ENCODE peak calls at places on chromosomes 13 and 19, in seven cellular contexts. B, E, Z, X, A, D and O are unnamed samples.

GRCh38 chr13:114082849-114083645 is 49.4 kb downstream of the RASA3 start:
- DNase-seq in B (no peak), E (no peak), Z (no peak), X (no peak), A (no peak), D (no peak), O (no peak)

GRCh38 chr19:51440052-51440451 is 18.2 kb downstream of the SIGLEC8 start:
- DNase-seq in B (no peak), E (no peak), Z (no peak), X (no peak), A (no peak), D (no peak), O (no peak)

GRCh38 chr19:11410682-11411081 is 8.4 kb downstream of the RGL3 start:
- DNase-seq in B (peak; percentile 37), E (peak; percentile 87), Z (no peak), X (no peak), A (no peak), D (no peak), O (peak; percentile 60)

GRCh38 chr19:38375748-38376147 is 1.4 kb downstream of the PSMD8 start:
- DNase-seq in B (peak; percentile 20), E (no peak), Z (no peak), X (peak; percentile 73), A (no peak), D (no peak), O (no peak)

GRCh38 chr13:46057251-46058015 is 4.9 kb upstream of the ZC3H13 start:
- DNase-seq in B (peak; percentile 18), E (peak; percentile 25), Z (no peak), X (peak; percentile 8), A (no peak), D (no peak), O (no peak)

GRCh38 chr19:6100284-6100915 is 9.9 kb downstream of the RFX2 start:
- DNase-seq in B (no peak), E (no peak), Z (no peak), X (peak; percentile 28), A (no peak), D (no peak), O (no peak)

GRCh38 chr19:12090807-12091206 is 26.3 kb downstream of the ZNF844 start:
- DNase-seq in B (peak; percentile 53), E (peak; percentile 66), Z (peak; percentile 83), X (peak; percentile 53), A (peak; percentile 58), D (peak; percentile 46), O (peak; percentile 49)

GRCh38 chr13:112160558-112160957 is 93.6 kb downstream of the SOX1 start:
- DNase-seq in B (no peak), E (no peak), Z (no peak), X (no peak), A (no peak), D (no peak), O (no peak)

GRCh38 chr19:29836409-29836825 is 24.6 kb downstream of the CCNE1 start:
- DNase-seq in B (no peak), E (no peak), Z (no peak), X (no peak), A (no peak), D (no peak), O (no peak)

GRCh38 chr19:17052439-17052838 is 22.8 kb downstream of the HAUS8 start:
- DNase-seq in B (peak; percentile 59), E (peak; percentile 70), Z (peak; percentile 67), X (peak; percentile 63), A (peak; percentile 58), D (no peak), O (peak; percentile 76)

GRCh38 chr13:32791545-32792172 is 205.4 kb downstream of the PDS5B start:
- DNase-seq in B (peak; percentile 35), E (no peak), Z (no peak), X (peak; percentile 15), A (no peak), D (no peak), O (no peak)

GRCh38 chr19:53328967-53329366 is 4.6 kb upstream of the ZNF845 start:
- DNase-seq in B (peak; percentile 4), E (no peak), Z (no peak), X (no peak), A (peak; percentile 48), D (no peak), O (no peak)

GRCh38 chr19:47691782-47692181 is 21.4 kb upstream of the EHD2 start:
- DNase-seq in B (no peak), E (no peak), Z (no peak), X (no peak), A (no peak), D (no peak), O (no peak)

GRCh38 chr13:80363890-80364503 is 23.1 kb upstream of the SPRY2 start:
- DNase-seq in B (peak; percentile 49), E (peak; percentile 30), Z (no peak), X (peak; percentile 48), A (no peak), D (no peak), O (no peak)

GRCh38 chr13:58960909-58961308 is 1202.8 kb downstream of the DIAPH3 start:
- DNase-seq in B (peak; percentile 2), E (peak; percentile 46), Z (no peak), X (peak; percentile 56), A (no peak), D (no peak), O (peak; percentile 5)

GRCh38 chr13:94121686-94122085 is 357.8 kb downstream of the DCT start:
- DNase-seq in B (peak; percentile 86), E (no peak), Z (no peak), X (peak; percentile 58), A (no peak), D (no peak), O (no peak)

GRCh38 chr19:57682226-57682766 is 519 bp downstream of the ZNF551 start:
- DNase-seq in B (no peak), E (no peak), Z (no peak), X (no peak), A (no peak), D (no peak), O (no peak)

GRCh38 chr19:11168568-11168967 is 13.0 kb upstream of the SPC24 start:
- DNase-seq in B (peak; percentile 97), E (no peak), Z (no peak), X (peak; percentile 96), A (no peak), D (no peak), O (peak; percentile 82)

GRCh38 chr13:46166947-46167610 is 14.9 kb downstream of the LCP1 start:
- DNase-seq in B (no peak), E (peak; percentile 29), Z (no peak), X (no peak), A (no peak), D (no peak), O (no peak)

GRCh38 chr13:40180776-40181175 is 485.7 kb downstream of the FOXO1 start:
- DNase-seq in B (no peak), E (no peak), Z (no peak), X (no peak), A (no peak), D (no peak), O (peak; percentile 47)

GRCh38 chr19:8017808-8018207 is 12.4 kb upstream of the ELAVL1 start:
- DNase-seq in B (no peak), E (no peak), Z (no peak), X (no peak), A (no peak), D (no peak), O (peak; percentile 77)

GRCh38 chr19:47122359-47123335 is 8.0 kb upstream of the SAE1 start:
- DNase-seq in B (peak; percentile 83), E (no peak), Z (no peak), X (peak; percentile 76), A (no peak), D (no peak), O (peak; percentile 65)

GRCh38 chr13:111342716-111343115 is 22.3 kb downstream of the TEX29 start:
- DNase-seq in B (no peak), E (no peak), Z (no peak), X (no peak), A (peak; percentile 12), D (no peak), O (no peak)

GRCh38 chr13:90302113-90302512 is 1045.4 kb upstream of the MIR17HG start:
- DNase-seq in B (peak; percentile 10), E (no peak), Z (no peak), X (peak; percentile 23), A (no peak), D (no peak), O (no peak)

GRCh38 chr19:38190061-38190460 is 34.0 kb downstream of the DPF1 start:
- DNase-seq in B (no peak), E (no peak), Z (no peak), X (no peak), A (no peak), D (no peak), O (no peak)

GRCh38 chr19:41376241-41376997 is at the start of gene TMEM91:
- DNase-seq in B (no peak), E (peak; percentile 63), Z (peak; percentile 85), X (peak; percentile 64), A (peak; percentile 69), D (no peak), O (no peak)

GRCh38 chr13:50222569-50223332 is 207.5 kb downstream of the KCNRG start:
- DNase-seq in B (peak; percentile 68), E (no peak), Z (no peak), X (peak; percentile 62), A (no peak), D (no peak), O (peak; percentile 50)

GRCh38 chr13:101835920-101836319 is 383.4 kb downstream of the ITGBL1 start:
- DNase-seq in B (no peak), E (no peak), Z (no peak), X (no peak), A (no peak), D (no peak), O (no peak)
- H3K23ac ChIP-seq in B (no peak overlapping the region), E (no peak overlapping the region), Z (no peak overlapping the region), X (no peak overlapping the region), A (no peak overlapping the region), D (no peak overlapping the region), O (no peak overlapping the region)

GRCh38 chr19:14056069-14056666 is 5.7 kb downstream of the PALM3 start:
- DNase-seq in B (no peak), E (no peak), Z (no peak), X (no peak), A (no peak), D (no peak), O (no peak)
- H3K4me1 ChIP-seq in B (peaks cover 1% of the 10 kb centered on the region), E (peaks cover 2% of the 10 kb centered on the region), Z (peaks cover 8% of the 10 kb centered on the region), X (peaks cover 14% of the 10 kb centered on the region), A (no peaks in the 10 kb centered on the region), D (peaks cover 3% of the 10 kb centered on the region), O (no peaks in the 10 kb centered on the region)

GRCh38 chr19:43124360-43124759 is 41.9 kb upstream of the PSG2 start:
- DNase-seq in B (no peak), E (no peak), Z (no peak), X (no peak), A (no peak), D (no peak), O (peak; percentile 29)

GRCh38 chr19:43132696-43133095 is 50.2 kb upstream of the PSG2 start:
- DNase-seq in B (peak; percentile 59), E (no peak), Z (no peak), X (no peak), A (no peak), D (no peak), O (no peak)

DNA sequence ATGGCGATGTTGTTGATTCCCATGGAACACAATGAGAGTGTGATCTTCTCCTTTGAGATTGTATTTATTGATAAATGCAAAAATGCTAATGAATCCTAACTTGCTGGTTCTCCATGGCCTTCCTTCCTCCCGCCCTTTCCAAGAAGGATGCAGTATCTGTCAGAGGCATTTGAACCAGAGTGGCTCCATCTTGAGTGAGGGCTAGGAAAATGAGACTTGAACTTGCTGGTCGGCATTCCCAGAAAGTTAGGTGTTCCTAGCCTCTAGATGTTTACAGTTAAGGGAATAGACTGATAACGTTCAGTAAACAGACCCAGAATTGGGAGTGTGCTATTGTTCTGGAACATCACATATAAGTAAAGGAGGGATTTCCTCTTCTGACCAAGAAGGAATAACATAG is 44.2 kb upstream of the PSG2 start:
- DNase-seq in B (no peak), E (no peak), Z (no peak), X (no peak), A (no peak), D (no peak), O (peak; percentile 64)
- H3K23ac ChIP-seq in B (peak overlapping the region; percentile 85), E (no peak overlapping the region), Z (no peak overlapping the region), X (no peak overlapping the region), A (no peak overlapping the region), D (no peak overlapping the region), O (no peak overlapping the region)

GRCh38 chr13:97226013-97226412 is 3.9 kb downstream of the MBNL2 start:
- DNase-seq in B (no peak), E (no peak), Z (no peak), X (no peak), A (no peak), D (no peak), O (peak; percentile 30)
- H3K4me1 ChIP-seq in B (peaks cover 18% of the 10 kb centered on the region), E (peaks cover 3% of the 10 kb centered on the region), Z (peaks cover 18% of the 10 kb centered on the region), X (peaks cover 14% of the 10 kb centered on the region), A (peaks cover 2% of the 10 kb centered on the region), D (peaks cover 21% of the 10 kb centered on the region), O (peaks cover 10% of the 10 kb centered on the region)